ENCODE peak calls at places on chromosome 15, in eight cellular contexts. Q is A549, I is stomach, U is tibial nerve, Z is K562, R is suprapubic skin, L is ovary, X is transverse colon. D is an unnamed sample.

GRCh38 chr15:22224241-22224671 is 143.9 kb downstream of the OR4M2 start:
- DNase-seq in Q (no peak), Z (no peak), X (no peak), L (no peak), R (no peak), I (no peak), U (no peak), D (no peak)

GRCh38 chr15:40693904-40694705 is 869 bp upstream of the RAD51 start:
- DNase-seq in Q (no peak), L (peak), I (no peak), R (no peak), Z (no peak), X (no peak), U (no peak), D (no peak)

GRCh38 chr15:31434418-31435255 is 108.0 kb downstream of the KLF13 start:
- DNase-seq in X (peak), L (peak), Q (no peak), R (peak), I (peak), U (no peak), Z (peak), D (peak)

GRCh38 chr15:56749982-56750381 is 16.7 kb upstream of the ZNF280D start:
- DNase-seq in L (no peak), R (no peak), U (no peak), Z (no peak), Q (no peak), I (no peak), X (no peak), D (no peak)

GRCh38 chr15:66908503-66909095 is 156.8 kb upstream of the SMAD3 start:
- DNase-seq in X (no peak), L (no peak), R (peak), U (no peak), Z (no peak), Q (no peak), I (no peak), D (no peak)

GRCh38 chr15:35305906-35306305 is 220.8 kb upstream of the NANOGP8 start:
- DNase-seq in R (no peak), Q (no peak), L (no peak), X (no peak), U (no peak), Z (no peak), I (no peak), D (no peak)

GRCh38 chr15:65796610-65797012 is 4.5 kb upstream of the DENND4A start:
- DNase-seq in X (no peak), R (no peak), I (no peak), Z (no peak), L (no peak), Q (peak), U (no peak), D (no peak)

GRCh38 chr15:79179108-79179561 is 88.6 kb upstream of the RASGRF1 start:
- DNase-seq in X (no peak), Z (peak), I (no peak), Q (peak), L (no peak), U (no peak), R (no peak), D (no peak)

GRCh38 chr15:60326824-60327654 is 70.7 kb downstream of the ANXA2 start:
- DNase-seq in Q (no peak), R (no peak), L (no peak), Z (peak), U (no peak), I (no peak), X (no peak), D (no peak)

GRCh38 chr15:27499191-27499590 is 528.2 kb downstream of the GABRG3 start:
- DNase-seq in Q (no peak), I (no peak), X (no peak), R (no peak), L (no peak), Z (no peak), U (no peak), D (no peak)

GRCh38 chr15:56160966-56161365 is 82.7 kb downstream of the RFX7 start:
- DNase-seq in X (no peak), I (no peak), L (no peak), U (no peak), R (no peak), Z (no peak), Q (no peak), D (no peak)

GRCh38 chr15:40377606-40378005 is 4.9 kb upstream of the KNSTRN start:
- DNase-seq in Z (no peak), I (no peak), L (no peak), X (no peak), R (no peak), Q (no peak), U (no peak), D (no peak)

GRCh38 chr15:80568876-80569605 is 126.1 kb upstream of the ABHD17C start:
- DNase-seq in L (no peak), X (no peak), U (no peak), Q (no peak), R (no peak), Z (no peak), I (no peak), D (no peak)

GRCh38 chr15:38563723-38564519 is 693 bp downstream of the RASGRP1 start:
- DNase-seq in X (peak), I (peak), Z (peak), U (peak), R (no peak), Q (peak), L (peak), D (peak)

GRCh38 chr15:29756358-29757267 is 65.7 kb downstream of the TJP1 start:
- DNase-seq in R (no peak), Z (no peak), U (no peak), X (no peak), Q (no peak), I (no peak), L (no peak), D (no peak)

GRCh38 chr15:77619883-77620282 is 12.8 kb downstream of the LINGO1 start:
- DNase-seq in U (no peak), Q (no peak), X (no peak), L (no peak), I (no peak), Z (no peak), R (no peak), D (no peak)

DNA sequence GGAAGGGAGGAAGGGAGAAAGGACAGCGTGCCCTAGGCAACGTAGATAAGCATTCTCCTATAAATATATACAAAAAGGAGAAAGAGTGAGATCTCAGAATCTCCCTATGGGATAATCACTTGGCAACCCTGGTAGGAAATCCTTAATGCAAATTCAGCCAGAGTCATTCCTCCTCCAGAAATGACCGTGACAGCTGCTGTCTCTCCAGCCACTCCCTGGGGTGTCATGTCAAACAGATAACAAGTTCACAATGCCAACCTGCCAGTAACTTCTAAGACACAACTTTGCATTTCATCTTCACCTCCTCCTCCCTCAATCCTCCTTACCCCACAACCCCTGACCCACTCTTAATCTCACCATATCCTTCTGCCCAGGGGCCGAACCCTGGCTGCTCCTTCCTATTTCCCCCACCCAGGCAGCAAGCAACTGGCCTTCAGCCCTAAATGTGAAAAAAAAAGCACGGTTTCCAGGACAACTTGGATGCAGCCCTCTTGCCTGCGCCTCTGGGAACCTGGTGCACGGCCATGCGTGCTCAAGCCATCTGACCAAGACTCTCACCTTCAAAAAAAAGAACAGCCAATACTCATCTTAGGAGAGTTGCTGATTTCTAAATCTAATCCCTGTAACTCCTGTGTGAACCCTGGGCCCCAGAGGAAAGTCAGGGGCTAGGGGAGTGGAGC is 166.0 kb downstream of the NTRK3 start:
- DNase-seq in Q (no peak), Z (no peak), L (no peak), I (no peak), R (no peak), U (no peak), X (no peak), D (no peak)
- H3K27ac ChIP-seq in Q (no peak), Z (no peak), L (no peak), I (no peak), R (no peak), U (no peak), X (no peak), D (no peak)

GRCh38 chr15:75349851-75350588 is 3.2 kb downstream of the NEIL1 start:
- DNase-seq in X (peak), Z (no peak), Q (no peak), U (no peak), R (no peak), I (peak), L (peak), D (peak)

GRCh38 chr15:75346796-75347221 is at the start of gene NEIL1:
- DNase-seq in Q (no peak), Z (no peak), X (peak), U (no peak), R (no peak), L (no peak), I (peak), D (peak)

GRCh38 chr15:75348563-75349350 is 1.9 kb downstream of the NEIL1 start:
- DNase-seq in X (peak), R (no peak), Q (no peak), Z (no peak), L (peak), I (peak), U (no peak), D (no peak)

GRCh38 chr15:75348034-75348562 is 1.3 kb downstream of the NEIL1 start:
- DNase-seq in R (no peak), Q (no peak), Z (peak), U (no peak), X (no peak), L (peak), I (no peak), D (no peak)

GRCh38 chr15:75347222-75348033 is 589 bp downstream of the NEIL1 start:
- DNase-seq in Z (peak), L (peak), I (peak), R (peak), U (no peak), Q (peak), X (peak), D (peak)
- TF ChIP-seq EP300 in Z (no peak), L (no peak), I (no peak), R (no peak), U (no peak), Q (no peak), X (no peak), D (no peak)

DNA sequence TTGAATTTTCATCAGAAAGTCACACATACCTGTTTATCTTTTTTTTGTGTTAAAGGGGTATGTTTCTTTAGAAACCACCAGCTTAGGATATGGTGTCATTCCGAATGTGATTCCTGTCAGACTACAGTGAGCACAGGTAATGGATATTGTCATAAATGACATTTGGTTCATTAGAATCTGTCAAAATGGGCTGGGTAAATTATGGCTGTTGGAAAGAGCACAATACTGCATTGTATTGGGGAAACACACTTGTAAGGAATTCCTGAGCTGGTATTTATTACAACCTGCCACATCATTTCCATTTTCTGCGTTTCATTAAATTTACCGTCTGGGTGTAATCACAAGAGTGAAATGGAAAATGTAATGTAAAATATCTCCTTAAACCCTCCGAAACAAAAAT is 78.8 kb downstream of the ADAMTSL3 start:
- DNase-seq in X (no peak), Z (no peak), U (no peak), L (no peak), R (no peak), Q (no peak), I (no peak), D (no peak)
- H3K27ac ChIP-seq in X (no peak), Z (no peak), U (no peak), L (no peak), R (no peak), Q (no peak), I (no peak), D (no peak)

DNA sequence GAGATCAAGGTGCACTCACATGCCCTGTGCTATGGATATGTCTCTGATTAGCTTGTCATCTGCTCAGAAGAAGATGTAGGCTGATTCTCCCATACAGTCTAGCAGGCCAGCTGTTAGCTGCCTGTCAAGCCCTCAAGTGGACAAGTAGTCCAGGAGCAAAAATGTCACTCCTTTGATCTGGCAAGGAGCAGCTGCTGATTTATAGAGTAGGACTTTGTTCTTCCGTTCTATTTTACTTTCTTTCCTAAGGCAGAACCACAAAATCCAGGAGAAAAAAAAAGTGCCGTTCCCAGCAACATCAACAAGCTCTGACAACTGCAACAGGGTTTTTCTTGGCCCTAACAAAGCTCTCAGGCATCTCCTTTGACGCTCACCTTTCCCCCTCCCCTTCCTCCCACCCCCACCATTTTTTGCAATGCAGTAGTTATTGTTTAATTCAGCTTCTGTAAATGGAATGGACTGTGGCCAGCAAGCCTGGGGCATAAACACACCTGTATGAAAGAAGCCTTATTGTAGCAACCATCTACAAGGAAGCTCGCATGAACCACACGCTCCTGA is 196.3 kb downstream of the MEIS2 start:
- DNase-seq in U (no peak), Z (no peak), Q (no peak), I (no peak), X (no peak), L (no peak), R (no peak), D (no peak)
- TF ChIP-seq EP300 in U (no peak), Z (no peak), Q (no peak), I (no peak), X (no peak), L (no peak), R (no peak), D (no peak)

GRCh38 chr15:92877000-92877399 is 23.1 kb upstream of the CHD2 start:
- DNase-seq in X (no peak), I (no peak), L (no peak), Z (no peak), Q (no peak), U (no peak), R (no peak), D (no peak)
- H3K27ac ChIP-seq in X (no peak), I (no peak), L (no peak), Z (no peak), Q (peak), U (no peak), R (no peak), D (no peak)

GRCh38 chr15:101501703-101502373 is 12.3 kb upstream of the PCSK6 start:
- DNase-seq in L (peak), I (peak), Q (peak), U (no peak), X (no peak), Z (peak), R (no peak), D (no peak)
- TF ChIP-seq EP300 in L (no peak), I (no peak), Q (no peak), U (no peak), X (no peak), Z (no peak), R (no peak), D (no peak)